ENCODE peak calls at places on chromosomes 3 and 15, in four cellular contexts. X, Q, T and R are unnamed samples.

GRCh38 chr3:32383136-32383711 is 8.4 kb upstream of the CMTM7 start:
- DNase-seq in Q (no peak), X (no peak), T (no peak), R (no peak)

GRCh38 chr15:48566669-48567068 is 78.8 kb downstream of the FBN1 start:
- DNase-seq in T (no peak), Q (no peak), X (no peak), R (no peak)

GRCh38 chr3:63914312-63914711 is 2.1 kb upstream of the SCAANT1 start:
- DNase-seq in X (no peak), T (peak; percentile 64), Q (no peak), R (no peak)

GRCh38 chr3:73405853-73406252 is 218.9 kb downstream of the PDZRN3 start:
- DNase-seq in T (no peak), X (no peak), Q (no peak), R (no peak)

GRCh38 chr3:115423170-115423569 is 200.1 kb upstream of the GAP43 start:
- DNase-seq in X (no peak), T (no peak), Q (no peak), R (no peak)

GRCh38 chr3:196179380-196180308 is 31.6 kb downstream of the ZDHHC19 start:
- DNase-seq in X (no peak), T (peak; percentile 53), Q (no peak), R (no peak)

GRCh38 chr3:71356272-71356671 is 227.3 kb downstream of the FOXP1 start:
- DNase-seq in T (no peak), Q (no peak), X (no peak), R (no peak)

GRCh38 chr15:52652984-52653383 is 26.2 kb downstream of the ATOSA start:
- DNase-seq in Q (no peak), X (no peak), T (peak; percentile 32), R (peak; percentile 76)

GRCh38 chr3:152474585-152474984 is 205.9 kb downstream of the MBNL1 start:
- DNase-seq in X (peak; percentile 56), Q (no peak), T (peak; percentile 51), R (no peak)